ENCODE peak calls at places on chromosome 7, in four cellular contexts. P is DMS 273 treated with DMSO at 0.1 percent for 48 hours; S is ACHN; L is activated CD8-positive, alpha-beta memory T cell treated with anti-CD3 and anti-CD28 coated beads for 1 hour. K is an unnamed sample.
A peak's percentile ranks its signal among the peaks of the same experiment; 100 is the strongest.

GRCh38 chr7:64758151-64758550 is 36.1 kb upstream of the ZNF138 start:
- DNase-seq in P (no peak), S (no peak), L (no peak), K (no peak)

GRCh38 chr7:90412458-90413184 is 9.4 kb downstream of the CLDN12 start:
- DNase-seq in P (no peak), S (peak; percentile 42), L (no peak), K (no peak)

GRCh38 chr7:157630301-157630853 is 293.6 kb downstream of the DNAJB6 start:
- DNase-seq in P (no peak), S (no peak), L (no peak), K (no peak)

GRCh38 chr7:15280078-15280734 is 281.6 kb downstream of the AGMO start:
- DNase-seq in P (no peak), S (no peak), L (no peak), K (no peak)

GRCh38 chr7:26580666-26581065 is 283.7 kb downstream of the SKAP2 start:
- DNase-seq in P (no peak), S (no peak), L (no peak), K (no peak)

GRCh38 chr7:128908750-128909385 is 1.6 kb downstream of the KCP start:
- DNase-seq in P (no peak), S (no peak), L (no peak), K (no peak)

GRCh38 chr7:16398211-16399017 is 22.9 kb downstream of the CRPPA start:
- DNase-seq in P (no peak), S (no peak), L (no peak), K (no peak)

GRCh38 chr7:27442446-27442845 is 199.8 kb downstream of the EVX1 start:
- DNase-seq in P (no peak), S (no peak), L (no peak), K (no peak)

GRCh38 chr7:30852360-30852709 is 59.3 kb upstream of the AQP1 start:
- DNase-seq in P (no peak), S (no peak), L (no peak), K (no peak)

GRCh38 chr7:82331234-82331633 is 112.3 kb downstream of the CACNA2D1 start:
- DNase-seq in P (no peak), S (no peak), L (no peak), K (no peak)

GRCh38 chr7:155207335-155208002 is 90.2 kb upstream of the INSIG1 start:
- DNase-seq in P (no peak), S (no peak), L (no peak), K (no peak)

GRCh38 chr7:7687800-7688199 is 30.6 kb downstream of the RPA3 start:
- DNase-seq in P (no peak), S (no peak), L (no peak), K (no peak)

GRCh38 chr7:98217623-98218582 is 6.7 kb downstream of the BHLHA15 start:
- DNase-seq in P (no peak), S (no peak), L (no peak), K (peak; percentile 22)

GRCh38 chr7:24821045-24821853 is 64.0 kb upstream of the GSDME start:
- DNase-seq in P (no peak), S (peak; percentile 97), L (peak; percentile 50), K (no peak)

GRCh38 chr7:124652237-124652636 is 113.4 kb downstream of the GPR37 start:
- DNase-seq in P (no peak), S (no peak), L (no peak), K (no peak)

GRCh38 chr7:101087334-101088068 is 2.2 kb downstream of the TRIM56 start:
- DNase-seq in P (no peak), S (no peak), L (no peak), K (no peak)

GRCh38 chr7:79997345-79997744 is 137.3 kb upstream of the GNAI1 start:
- DNase-seq in P (no peak), S (no peak), L (no peak), K (no peak)

GRCh38 chr7:132392713-132393112 is 183.6 kb downstream of the PLXNA4 start:
- DNase-seq in P (no peak), S (no peak), L (no peak), K (no peak)

GRCh38 chr7:55587687-55588378 is 15.5 kb upstream of the VOPP1 start:
- DNase-seq in P (no peak), S (no peak), L (no peak), K (no peak)

GRCh38 chr7:156640949-156641485 is 443 bp downstream of the RNF32 start:
- DNase-seq in P (no peak), S (peak; percentile 79), L (peak; percentile 13), K (no peak)

GRCh38 chr7:95863623-95864022 is 91.3 kb downstream of the DYNC1I1 start:
- DNase-seq in P (no peak), S (no peak), L (no peak), K (no peak)

GRCh38 chr7:5630670-5631069 is 150.8 kb downstream of the RNF216 start:
- DNase-seq in P (no peak), S (no peak), L (peak; percentile 26), K (peak; percentile 29)

K was measured in heart left ventricle.